ENCODE peak calls at places on chromosomes 1 and 21, in four cellular contexts. One of them, this sample, is unnamed.

GRCh38 chr1:245074232-245074747 is 80.5 kb upstream of the KIF26B start:
- DNase-seq in uterus: peak
- DNase-seq in vagina: no peak
- DNase-seq in naive thymus-derived CD4-positive, alpha-beta T cell: no peak
- DNase-seq in this sample: no peak

GRCh38 chr1:184827600-184828368 is 73.1 kb upstream of the EDEM3 start:
- DNase-seq in uterus: no peak
- DNase-seq in vagina: no peak
- DNase-seq in naive thymus-derived CD4-positive, alpha-beta T cell: no peak
- DNase-seq in this sample: no peak

GRCh38 chr1:98704474-98704873 is 43.0 kb downstream of the SNX7 start:
- DNase-seq in naive thymus-derived CD4-positive, alpha-beta T cell: no peak
- DNase-seq in uterus: no peak
- DNase-seq in vagina: no peak
- DNase-seq in this sample: peak

GRCh38 chr1:59504281-59504680 is 207.4 kb downstream of the FGGY start:
- DNase-seq in uterus: no peak
- DNase-seq in naive thymus-derived CD4-positive, alpha-beta T cell: no peak
- DNase-seq in vagina: no peak
- DNase-seq in this sample: no peak

GRCh38 chr1:150981177-150981804 is 801 bp upstream of the ANXA9 start:
- DNase-seq in uterus: peak
- DNase-seq in naive thymus-derived CD4-positive, alpha-beta T cell: no peak
- DNase-seq in vagina: no peak
- DNase-seq in this sample: peak

GRCh38 chr1:181623850-181624249 is 140.5 kb downstream of the CACNA1E start:
- DNase-seq in naive thymus-derived CD4-positive, alpha-beta T cell: no peak
- DNase-seq in uterus: no peak
- DNase-seq in vagina: peak
- DNase-seq in this sample: no peak

GRCh38 chr1:77948841-77949424 is 29.9 kb downstream of the FUBP1 start:
- DNase-seq in uterus: no peak
- DNase-seq in vagina: no peak
- DNase-seq in naive thymus-derived CD4-positive, alpha-beta T cell: no peak
- DNase-seq in this sample: no peak

GRCh38 chr1:155940993-155941844 is at the start of gene RXFP4:
- DNase-seq in uterus: no peak
- DNase-seq in naive thymus-derived CD4-positive, alpha-beta T cell: no peak
- DNase-seq in vagina: no peak
- DNase-seq in this sample: no peak

GRCh38 chr1:15850450-15851079 is 3.1 kb downstream of the SPEN start:
- DNase-seq in naive thymus-derived CD4-positive, alpha-beta T cell: no peak
- DNase-seq in vagina: no peak
- DNase-seq in uterus: no peak
- DNase-seq in this sample: no peak

GRCh38 chr1:18681423-18681835 is 50.8 kb downstream of the PAX7 start:
- DNase-seq in naive thymus-derived CD4-positive, alpha-beta T cell: peak
- DNase-seq in uterus: no peak
- DNase-seq in vagina: no peak
- DNase-seq in this sample: peak

GRCh38 chr1:79079770-79080169 is 73.2 kb upstream of the ADGRL4 start:
- DNase-seq in vagina: no peak
- DNase-seq in naive thymus-derived CD4-positive, alpha-beta T cell: no peak
- DNase-seq in uterus: no peak
- DNase-seq in this sample: no peak

GRCh38 chr1:69991644-69992043 is 213.7 kb downstream of the LRRC40 start:
- DNase-seq in vagina: no peak
- DNase-seq in uterus: no peak
- DNase-seq in naive thymus-derived CD4-positive, alpha-beta T cell: no peak
- DNase-seq in this sample: no peak

GRCh38 chr21:34950980-34951379 is 98.1 kb downstream of the RUNX1 start:
- DNase-seq in uterus: no peak
- DNase-seq in vagina: no peak
- DNase-seq in naive thymus-derived CD4-positive, alpha-beta T cell: no peak
- DNase-seq in this sample: no peak

GRCh38 chr1:28132110-28132897 is 43.9 kb upstream of the EYA3 start:
- DNase-seq in uterus: no peak
- DNase-seq in naive thymus-derived CD4-positive, alpha-beta T cell: no peak
- DNase-seq in vagina: no peak
- DNase-seq in this sample: no peak

GRCh38 chr1:7938070-7938469 is 2.6 kb downstream of the TNFRSF9 start:
- DNase-seq in naive thymus-derived CD4-positive, alpha-beta T cell: no peak
- DNase-seq in vagina: no peak
- DNase-seq in uterus: no peak
- DNase-seq in this sample: no peak

GRCh38 chr1:203592156-203592555 is 34.5 kb upstream of the ATP2B4 start:
- DNase-seq in naive thymus-derived CD4-positive, alpha-beta T cell: no peak
- DNase-seq in vagina: no peak
- DNase-seq in uterus: peak
- DNase-seq in this sample: no peak

GRCh38 chr1:27557596-27558340 is 46.2 kb downstream of the AHDC1 start:
- DNase-seq in vagina: no peak
- DNase-seq in uterus: no peak
- DNase-seq in naive thymus-derived CD4-positive, alpha-beta T cell: no peak
- DNase-seq in this sample: no peak

GRCh38 chr1:173255214-173255813 is 48.2 kb upstream of the TNFSF4 start:
- DNase-seq in uterus: no peak
- DNase-seq in naive thymus-derived CD4-positive, alpha-beta T cell: no peak
- DNase-seq in vagina: no peak
- DNase-seq in this sample: peak

GRCh38 chr1:194045416-194045815 is 859.0 kb upstream of the B3GALT2 start:
- DNase-seq in naive thymus-derived CD4-positive, alpha-beta T cell: no peak
- DNase-seq in vagina: no peak
- DNase-seq in uterus: no peak
- DNase-seq in this sample: no peak

GRCh38 chr1:86396503-86396900 is 379 bp upstream of the ODF2L start:
- DNase-seq in vagina: no peak
- DNase-seq in naive thymus-derived CD4-positive, alpha-beta T cell: no peak
- DNase-seq in uterus: no peak
- DNase-seq in this sample: no peak

GRCh38 chr1:50251592-50252165 is 143.0 kb downstream of the ELAVL4 start:
- DNase-seq in naive thymus-derived CD4-positive, alpha-beta T cell: no peak
- DNase-seq in uterus: no peak
- DNase-seq in vagina: no peak
- DNase-seq in this sample: no peak

GRCh38 chr1:227907439-227908015 is 40.2 kb downstream of the WNT9A start:
- DNase-seq in uterus: no peak
- DNase-seq in vagina: no peak
- DNase-seq in naive thymus-derived CD4-positive, alpha-beta T cell: no peak
- DNase-seq in this sample: no peak

GRCh38 chr1:178470411-178470960 is 26.3 kb downstream of the CLEC20A start:
- DNase-seq in uterus: no peak
- DNase-seq in vagina: no peak
- DNase-seq in naive thymus-derived CD4-positive, alpha-beta T cell: no peak
- DNase-seq in this sample: no peak

GRCh38 chr1:235632538-235633219 is 16.9 kb downstream of the GNG4 start:
- DNase-seq in vagina: no peak
- DNase-seq in uterus: no peak
- DNase-seq in naive thymus-derived CD4-positive, alpha-beta T cell: no peak
- DNase-seq in this sample: no peak

GRCh38 chr1:6259491-6260362 is 1.2 kb downstream of the GPR153 start:
- DNase-seq in naive thymus-derived CD4-positive, alpha-beta T cell: peak
- DNase-seq in vagina: no peak
- DNase-seq in uterus: peak
- DNase-seq in this sample: peak

DNA sequence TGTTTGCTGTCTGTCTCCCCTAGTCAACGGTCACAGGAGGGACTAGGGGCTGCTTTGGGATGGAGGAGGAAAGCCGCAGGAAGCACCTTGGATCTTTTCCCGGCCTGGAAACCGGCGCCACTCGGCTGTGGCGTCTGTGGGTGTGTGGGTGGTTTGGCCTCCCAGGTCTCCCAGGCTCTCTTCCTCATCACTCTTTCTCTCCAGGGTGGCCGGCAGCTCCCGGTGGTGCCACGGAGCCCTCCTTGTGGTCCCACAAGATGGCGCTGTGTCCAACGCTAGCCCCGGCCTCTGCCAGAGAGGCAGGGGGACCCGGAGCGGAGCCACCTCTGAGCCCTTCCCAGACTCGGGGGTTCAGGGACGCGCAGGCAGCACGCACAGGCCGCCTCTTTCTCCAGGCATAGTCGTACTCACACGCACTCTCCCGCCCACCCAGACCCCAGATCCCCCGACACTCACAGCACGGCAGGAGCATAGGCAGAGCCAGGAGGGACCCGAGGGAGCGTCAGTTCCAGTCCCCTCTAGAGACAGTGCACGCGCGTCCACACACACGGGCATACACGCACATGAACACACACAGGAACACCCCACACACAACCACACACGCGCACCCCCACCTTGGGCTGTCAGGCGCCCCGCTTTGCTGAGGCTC is 31.2 kb downstream of the CDCP2 start:
- DNase-seq in naive thymus-derived CD4-positive, alpha-beta T cell: peak
- DNase-seq in uterus: peak
- DNase-seq in vagina: no peak
- DNase-seq in this sample: peak
- H3K4me3 ChIP-seq in naive thymus-derived CD4-positive, alpha-beta T cell: no peak
- H3K4me3 ChIP-seq in uterus: peak
- H3K4me3 ChIP-seq in vagina: peak
- H3K4me3 ChIP-seq in this sample: peak

GRCh38 chr1:10667815-10668214 is 128.6 kb downstream of the CASZ1 start:
- DNase-seq in uterus: no peak
- DNase-seq in vagina: no peak
- DNase-seq in naive thymus-derived CD4-positive, alpha-beta T cell: no peak
- DNase-seq in this sample: no peak
- H3K4me3 ChIP-seq in uterus: no peak
- H3K4me3 ChIP-seq in vagina: no peak
- H3K4me3 ChIP-seq in naive thymus-derived CD4-positive, alpha-beta T cell: no peak
- H3K4me3 ChIP-seq in this sample: no peak

DNA sequence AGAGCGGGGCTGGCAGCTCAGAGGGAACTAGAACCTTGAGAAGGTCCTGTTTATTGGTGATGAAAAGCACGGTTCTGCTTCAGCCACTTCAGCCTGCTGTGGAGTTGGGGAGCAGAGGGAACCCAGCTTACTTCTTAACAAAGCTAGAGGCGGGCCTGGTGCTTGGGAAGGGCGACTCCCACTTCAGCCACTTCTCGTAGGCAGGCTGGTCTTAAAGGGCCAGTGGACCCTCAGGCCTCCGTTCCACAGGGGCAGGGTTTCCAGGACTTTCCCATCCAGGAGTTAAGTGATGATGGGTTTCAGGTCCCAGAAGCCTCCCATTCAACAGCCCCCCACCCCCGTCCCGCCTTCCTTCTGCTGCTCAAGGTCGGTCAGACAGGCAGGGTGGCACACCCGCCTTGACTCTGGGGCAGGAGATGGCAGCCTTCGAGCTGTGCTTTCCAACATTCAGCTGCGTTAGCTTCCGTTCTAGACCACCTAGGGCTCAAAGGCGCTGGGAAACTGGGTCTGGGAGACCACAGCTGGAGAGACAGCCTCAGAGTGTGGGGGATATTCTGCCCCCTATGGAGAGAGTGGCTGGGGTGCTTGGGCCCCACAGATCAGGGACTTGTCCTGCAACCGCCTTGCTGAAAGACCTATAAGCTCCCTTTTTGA is 3.4 kb downstream of the RUNX3 start:
- DNase-seq in uterus: no peak
- DNase-seq in naive thymus-derived CD4-positive, alpha-beta T cell: no peak
- DNase-seq in vagina: no peak
- DNase-seq in this sample: no peak
- H3K4me3 ChIP-seq in uterus: no peak
- H3K4me3 ChIP-seq in naive thymus-derived CD4-positive, alpha-beta T cell: peak
- H3K4me3 ChIP-seq in vagina: no peak
- H3K4me3 ChIP-seq in this sample: no peak

GRCh38 chr1:52140633-52141512 is 1.0 kb upstream of the ZFYVE9 start:
- DNase-seq in naive thymus-derived CD4-positive, alpha-beta T cell: no peak
- DNase-seq in vagina: no peak
- DNase-seq in uterus: no peak
- DNase-seq in this sample: no peak
- H3K4me3 ChIP-seq in naive thymus-derived CD4-positive, alpha-beta T cell: peak
- H3K4me3 ChIP-seq in vagina: no peak
- H3K4me3 ChIP-seq in uterus: peak
- H3K4me3 ChIP-seq in this sample: peak

GRCh38 chr1:177355575-177355974 is 184.8 kb downstream of the BRINP2 start:
- DNase-seq in uterus: no peak
- DNase-seq in naive thymus-derived CD4-positive, alpha-beta T cell: no peak
- DNase-seq in vagina: no peak
- DNase-seq in this sample: peak

DNA sequence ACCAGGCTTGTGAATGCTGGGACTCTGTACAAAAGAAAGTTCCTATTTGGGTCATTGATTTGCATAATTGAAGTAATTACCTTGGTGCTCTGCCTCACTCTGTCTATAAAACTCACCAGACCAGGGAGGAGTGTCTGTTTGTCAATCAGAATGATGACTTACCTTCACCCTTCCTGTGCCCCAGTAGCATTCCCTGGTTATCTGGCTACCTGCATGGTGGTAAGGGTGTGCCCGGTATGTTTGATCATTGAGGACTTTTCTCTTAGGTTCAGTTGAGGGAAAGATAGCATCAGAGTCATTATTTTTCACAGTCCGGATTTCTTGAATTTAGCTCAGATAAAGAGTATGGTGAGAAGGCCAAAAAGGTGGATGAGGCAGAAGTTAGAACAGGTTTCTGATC is 190.0 kb downstream of the BRINP2 start:
- DNase-seq in uterus: no peak
- DNase-seq in vagina: no peak
- DNase-seq in naive thymus-derived CD4-positive, alpha-beta T cell: no peak
- DNase-seq in this sample: no peak
- H3K4me3 ChIP-seq in uterus: no peak
- H3K4me3 ChIP-seq in vagina: no peak
- H3K4me3 ChIP-seq in naive thymus-derived CD4-positive, alpha-beta T cell: no peak
- H3K4me3 ChIP-seq in this sample: no peak